ENCODE peak calls at places on chromosomes 1 and 21, in six cellular contexts. U, H, V, M, N and Y are unnamed samples. For H3K27me3, the result is how much of the 10 kb centered on the place peaks cover.

GRCh38 chr21:43688906-43689305 is 29.5 kb downstream of the RRP1B start:
- DNase-seq in U (no peak), H (no peak), V (no peak), M (no peak), N (no peak), Y (no peak)

GRCh38 chr1:159079518-159079917 is 3.0 kb upstream of the AIM2 start:
- DNase-seq in U (peak), H (no peak), V (no peak), M (no peak), N (no peak), Y (no peak)

GRCh38 chr1:182340233-182341058 is 51.1 kb downstream of the GLUL start:
- DNase-seq in U (peak), H (no peak), V (no peak), M (no peak), N (no peak), Y (no peak)

GRCh38 chr1:218439541-218440295 is 94.6 kb downstream of the TGFB2 start:
- DNase-seq in U (peak), H (no peak), V (no peak), M (no peak), N (no peak), Y (no peak)

GRCh38 chr21:44872568-44873355 is 728 bp downstream of the PTTG1IP start:
- DNase-seq in U (peak), H (peak), V (peak), M (peak), N (peak), Y (peak)

GRCh38 chr1:163142152-163142551 is 60.6 kb downstream of the RGS5 start:
- DNase-seq in U (no peak), H (no peak), V (no peak), M (no peak), N (no peak), Y (no peak)

GRCh38 chr1:201890223-201890622 is 1.5 kb downstream of the SHISA4 start:
- DNase-seq in U (no peak), H (no peak), V (no peak), M (no peak), N (no peak), Y (no peak)

GRCh38 chr21:46031484-46031883 is 49.9 kb downstream of the COL6A1 start:
- DNase-seq in U (no peak), H (no peak), V (no peak), M (no peak), N (peak), Y (no peak)

GRCh38 chr21:31656199-31657095 is 3.0 kb upstream of the SOD1 start:
- DNase-seq in U (peak), H (no peak), V (no peak), M (no peak), N (no peak), Y (no peak)

GRCh38 chr1:118983558-118984021 is 4.6 kb downstream of the TBX15 start:
- DNase-seq in U (peak), H (no peak), V (no peak), M (no peak), N (no peak), Y (no peak)

GRCh38 chr1:94321662-94322061 is 84.3 kb upstream of the ARHGAP29 start:
- DNase-seq in U (no peak), H (no peak), V (no peak), M (no peak), N (no peak), Y (no peak)

GRCh38 chr1:175013445-175013844 is 9.8 kb downstream of the MRPS14 start:
- DNase-seq in U (no peak), H (no peak), V (no peak), M (no peak), N (no peak), Y (no peak)

GRCh38 chr1:83760211-83760978 is 238.5 kb downstream of the TTLL7 start:
- DNase-seq in U (no peak), H (no peak), V (no peak), M (no peak), N (no peak), Y (no peak)

GRCh38 chr1:200426196-200426595 is 16.4 kb upstream of the ZNF281 start:
- DNase-seq in U (no peak), H (no peak), V (no peak), M (no peak), N (no peak), Y (no peak)

GRCh38 chr1:106798991-106799390 is 257.5 kb upstream of the PRMT6 start:
- DNase-seq in U (peak), H (no peak), V (peak), M (no peak), N (no peak), Y (no peak)

GRCh38 chr1:41843378-41843777 is 75.3 kb downstream of the HIVEP3 start:
- DNase-seq in U (peak), H (no peak), V (no peak), M (no peak), N (no peak), Y (no peak)

GRCh38 chr1:169795687-169796086 is 980 bp upstream of the METTL18 start:
- DNase-seq in U (peak), H (no peak), V (no peak), M (no peak), N (no peak), Y (peak)

GRCh38 chr1:207659545-207660148 is 14.7 kb downstream of the CR1L start:
- DNase-seq in U (no peak), H (peak), V (no peak), M (no peak), N (no peak), Y (no peak)

GRCh38 chr1:36458910-36459309 is 5.3 kb downstream of the MRPS15 start:
- DNase-seq in U (peak), H (no peak), V (no peak), M (no peak), N (no peak), Y (no peak)

GRCh38 chr1:178456472-178456871 is 40.3 kb downstream of the CLEC20A start:
- DNase-seq in U (no peak), H (no peak), V (no peak), M (no peak), N (no peak), Y (no peak)

GRCh38 chr1:41102208-41102607 is 80.7 kb upstream of the SLFNL1 start:
- DNase-seq in U (peak), H (peak), V (peak), M (peak), N (peak), Y (no peak)

GRCh38 chr1:235917267-235917811 is 50.6 kb upstream of the LYST start:
- DNase-seq in U (peak), H (peak), V (peak), M (peak), N (peak), Y (peak)

DNA sequence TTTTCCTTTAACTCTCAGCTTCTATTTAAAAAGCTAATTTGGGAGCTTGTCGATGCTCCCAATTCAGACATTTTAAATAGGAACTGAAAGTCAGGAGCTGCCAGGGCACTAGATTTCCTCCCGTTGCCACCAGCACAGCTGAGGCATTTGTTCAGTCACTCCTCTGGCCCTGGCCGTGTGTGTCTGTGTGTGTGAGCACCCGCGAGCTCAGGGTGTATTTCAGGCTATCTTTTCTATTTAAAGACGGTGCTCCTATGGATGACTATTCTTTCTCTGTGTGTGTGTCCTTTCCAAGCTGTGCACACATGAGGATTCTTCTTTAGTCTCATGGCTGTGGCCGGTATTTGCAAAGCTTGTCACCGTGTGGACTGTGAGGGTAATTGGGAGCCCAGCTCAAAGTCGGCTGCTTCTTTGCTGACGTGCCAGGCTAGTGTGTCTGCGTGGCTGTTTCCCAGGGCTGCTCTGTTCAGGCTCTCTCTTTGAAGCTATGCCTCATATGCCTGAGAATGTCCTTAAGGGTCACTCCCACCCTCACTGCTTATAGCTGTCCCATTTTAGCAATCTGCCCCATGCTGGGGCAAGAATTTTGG is 3.0 kb upstream of the KCND3 start:
- DNase-seq in U (peak), H (no peak), V (no peak), M (no peak), N (no peak), Y (no peak)
- H3K27me3 ChIP-seq in U (under half), H (under half), V (half or more), M (under half), N (under half), Y (half or more)

GRCh38 chr1:63534406-63534805 is 11.1 kb downstream of the EFCAB7 start:
- DNase-seq in U (no peak), H (no peak), V (no peak), M (no peak), N (no peak), Y (no peak)

GRCh38 chr1:63532727-63533126 is 9.4 kb downstream of the EFCAB7 start:
- DNase-seq in U (no peak), H (no peak), V (no peak), M (no peak), N (no peak), Y (no peak)

GRCh38 chr1:63537006-63537405 is 13.7 kb downstream of the EFCAB7 start:
- DNase-seq in U (no peak), H (no peak), V (no peak), M (no peak), N (no peak), Y (no peak)

DNA sequence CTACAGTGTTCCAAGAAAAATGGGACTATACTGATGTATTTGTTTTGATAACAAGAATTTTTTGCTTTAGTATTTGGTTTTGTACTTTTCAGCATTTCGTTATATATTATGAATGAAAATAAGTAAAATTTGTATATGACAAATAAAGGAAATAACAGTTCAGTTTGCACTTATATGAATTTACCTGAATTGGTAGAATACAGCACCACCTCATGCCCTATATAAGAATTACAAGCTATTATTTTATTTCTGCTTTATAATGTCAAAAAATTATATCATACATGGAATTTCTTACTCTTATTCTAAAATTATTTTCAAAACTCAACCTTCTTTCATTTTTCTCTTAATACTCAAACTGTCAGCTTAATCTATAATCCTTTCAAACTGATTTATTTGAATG is 14.6 kb downstream of the EFCAB7 start:
- DNase-seq in U (peak), H (no peak), V (peak), M (no peak), N (no peak), Y (no peak)
- H3K27ac ChIP-seq in U (no peak), H (no peak), V (no peak), M (no peak), N (no peak), Y (no peak)

DNA sequence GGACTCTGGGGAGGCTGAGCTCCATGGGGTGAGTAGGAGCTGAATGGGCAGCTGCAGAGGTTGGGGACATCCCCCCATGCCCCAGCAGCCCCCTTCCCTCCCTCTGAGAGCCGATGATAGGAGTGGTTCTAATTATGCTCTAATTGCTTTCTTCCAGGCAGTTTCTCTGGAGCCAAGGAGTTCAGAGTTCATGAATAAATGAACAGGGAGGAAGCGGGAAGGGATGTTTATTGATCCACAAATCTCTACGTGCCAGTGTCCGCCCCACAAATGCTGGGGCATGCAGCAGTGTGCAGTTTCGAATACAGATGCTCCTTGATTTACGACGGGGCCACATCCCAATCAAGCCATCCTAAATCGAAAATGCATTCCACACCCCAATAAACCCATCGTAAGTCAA is 15.6 kb downstream of the NKAIN1 start:
- DNase-seq in U (no peak), H (peak), V (no peak), M (no peak), N (no peak), Y (no peak)
- H3K27me3 ChIP-seq in U (under half), H (under half), V (under half), M (under half), N (under half), Y (under half)

GRCh38 chr1:44326066-44326701 is 28.9 kb downstream of the ERI3 start:
- DNase-seq in U (no peak), H (no peak), V (no peak), M (no peak), N (no peak), Y (no peak)

GRCh38 chr1:44328767-44329416 is 26.2 kb downstream of the ERI3 start:
- DNase-seq in U (no peak), H (no peak), V (no peak), M (no peak), N (no peak), Y (peak)

GRCh38 chr1:44323952-44324351 is 31.1 kb downstream of the ERI3 start:
- DNase-seq in U (no peak), H (no peak), V (no peak), M (no peak), N (no peak), Y (no peak)

GRCh38 chr1:44327679-44328491 is 27.2 kb downstream of the ERI3 start:
- DNase-seq in U (peak), H (peak), V (peak), M (peak), N (peak), Y (peak)

DNA sequence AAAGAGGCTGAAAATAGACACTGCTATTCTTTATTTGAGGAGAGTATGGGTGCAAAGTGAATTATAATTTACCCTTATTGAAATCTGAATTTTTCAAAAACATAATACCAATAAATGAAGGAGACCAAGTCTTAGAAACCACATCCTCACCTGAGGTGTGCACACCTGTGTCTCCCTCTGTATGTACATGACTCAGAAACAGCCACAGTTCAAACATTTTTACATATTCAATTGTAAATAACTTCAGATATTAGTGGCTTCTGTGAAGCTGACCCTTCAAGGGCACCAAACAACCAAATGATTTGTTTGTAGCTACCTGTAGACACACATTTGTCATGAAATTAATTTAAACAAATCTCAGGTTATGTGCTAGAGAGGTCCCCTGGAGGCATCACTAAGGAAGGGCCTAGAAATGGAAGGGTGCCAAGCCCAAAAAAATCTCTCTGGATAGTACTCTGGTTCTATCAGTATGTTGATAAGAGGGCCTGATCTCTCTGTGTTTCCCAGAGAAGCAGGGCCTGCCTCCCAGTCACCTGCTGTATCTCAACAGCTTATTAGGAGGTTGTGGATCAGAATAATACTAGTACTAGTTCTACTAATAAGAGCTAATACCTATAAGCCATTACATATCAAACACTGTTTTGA is 28.1 kb downstream of the ERI3 start:
- DNase-seq in U (no peak), H (no peak), V (no peak), M (no peak), N (no peak), Y (no peak)
- H3K27ac ChIP-seq in U (peak), H (no peak), V (peak), M (no peak), N (no peak), Y (peak)

DNA sequence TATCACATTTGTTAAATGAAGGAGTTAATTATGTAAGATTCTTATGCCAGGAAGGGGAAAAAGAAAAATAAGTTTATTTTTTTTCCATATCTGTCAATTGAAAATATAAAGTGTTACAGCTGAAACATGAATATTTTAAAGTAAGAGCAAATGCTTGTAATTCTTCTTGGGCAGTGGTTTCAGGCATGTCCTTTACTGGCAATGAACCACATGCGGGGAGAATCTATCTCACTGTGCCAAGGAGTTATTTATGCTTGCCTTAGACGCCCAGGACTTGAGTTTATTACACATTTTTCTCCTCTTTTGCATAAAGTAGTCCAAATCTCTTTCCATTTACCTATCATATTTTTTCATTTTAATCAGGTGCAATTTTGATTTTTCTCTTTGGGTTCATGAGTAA is 207.8 kb upstream of the NRIP1 start:
- DNase-seq in U (peak), H (no peak), V (no peak), M (no peak), N (no peak), Y (no peak)
- H3K27me3 ChIP-seq in U (under half), H (under half), V (under half), M (under half), N (under half), Y (under half)

GRCh38 chr1:150311762-150312161 is 9.6 kb upstream of the PRPF3 start:
- DNase-seq in U (no peak), H (no peak), V (no peak), M (no peak), N (no peak), Y (no peak)
- H3K27ac ChIP-seq in U (no peak), H (no peak), V (no peak), M (no peak), N (no peak), Y (no peak)

GRCh38 chr1:151512326-151512725 is 1.1 kb downstream of the CGN start:
- DNase-seq in U (no peak), H (peak), V (no peak), M (no peak), N (no peak), Y (no peak)
- H3K27me3 ChIP-seq in U (half or more), H (under half), V (under half), M (under half), N (under half), Y (under half)

DNA sequence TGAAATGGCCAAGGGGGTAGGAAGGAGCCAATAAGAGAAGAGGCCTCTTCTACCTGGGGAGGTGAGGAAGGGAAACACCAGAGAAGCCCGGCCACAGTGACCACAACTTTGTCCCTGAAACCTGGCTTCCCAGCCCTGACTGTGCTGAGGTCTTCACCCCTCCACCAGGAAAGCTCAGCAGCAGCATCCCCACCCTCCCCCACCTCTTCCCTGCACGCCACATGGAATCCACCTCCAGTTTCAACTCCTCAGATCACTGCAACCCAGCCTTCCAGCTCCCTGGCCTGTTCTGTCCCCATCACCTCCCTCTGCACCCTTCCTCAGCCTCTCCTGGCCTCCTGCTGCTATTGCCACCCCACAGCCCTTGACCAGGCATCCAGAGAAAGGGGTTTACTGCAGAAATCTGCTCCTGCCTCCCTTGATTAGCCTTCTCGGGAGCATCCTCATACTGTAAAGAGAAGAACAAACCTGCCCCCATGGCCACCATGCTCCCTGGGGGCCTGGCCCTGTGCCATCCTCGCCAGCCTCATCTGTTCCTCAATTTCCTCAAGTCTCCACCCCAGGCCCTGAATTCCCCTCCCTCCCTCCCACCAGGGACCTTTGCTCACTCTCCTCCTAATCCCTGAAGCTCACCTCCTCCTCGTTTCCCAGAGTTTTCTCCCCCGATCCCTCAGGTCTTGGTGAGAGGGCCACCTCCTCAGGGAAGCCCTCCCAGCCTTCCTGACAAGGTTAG is 450.9 kb downstream of the MATN1 start:
- DNase-seq in U (no peak), H (no peak), V (no peak), M (no peak), N (no peak), Y (no peak)
- H3K27ac ChIP-seq in U (no peak), H (no peak), V (no peak), M (no peak), N (no peak), Y (no peak)